ENCODE peak calls at places on chromosomes 4 and X, in ten cellular contexts. Q is endodermal cell; O is SJSA1; L is ovary; G is iPS DF 6.9; N is CD8-positive, alpha-beta memory T cell; I is MM.1S; T is heart left ventricle; F is CD4-positive, alpha-beta memory T cell; U is CD4-positive, alpha-beta T cell. W is an unnamed sample.

GRCh38 chr4:105246712-105247111 is 100.0 kb downstream of the TET2 start:
- DNase-seq in Q (no peak), O (no peak), L (no peak), G (no peak), N (no peak), I (no peak), T (no peak), F (no peak), U (no peak), W (no peak)

GRCh38 chr4:14581741-14582140 is 420.5 kb upstream of the CPEB2 start:
- DNase-seq in Q (no peak), O (no peak), L (no peak), G (no peak), N (no peak), I (no peak), T (no peak), F (no peak), U (no peak), W (no peak)

GRCh38 chrX:51891821-51892551 is 1.4 kb upstream of the MAGED1 start:
- DNase-seq in Q (peak; percentile 42), O (peak; percentile 31), L (peak; percentile 34), G (no peak), N (no peak), I (no peak), T (peak; percentile 33), F (no peak), U (no peak), W (peak; percentile 74)

GRCh38 chr4:24382381-24382780 is 202.0 kb downstream of the DHX15 start:
- DNase-seq in Q (no peak), O (no peak), L (no peak), G (no peak), N (no peak), I (peak; percentile 76), T (no peak), F (no peak), U (no peak), W (no peak)

GRCh38 chr4:26342328-26343040 is 21.7 kb downstream of the RBPJ start:
- DNase-seq in Q (no peak), O (peak; percentile 20), L (no peak), G (no peak), N (no peak), I (no peak), T (no peak), F (no peak), U (no peak), W (no peak)

GRCh38 chrX:119266364-119266995 is 30.4 kb downstream of the PGRMC1 start:
- DNase-seq in Q (peak; percentile 51), O (no peak), L (peak; percentile 17), G (no peak), N (peak; percentile 7), I (peak; percentile 19), T (no peak), F (no peak), U (no peak), W (no peak)

GRCh38 chr4:61193863-61194262 is 6.3 kb upstream of the ADGRL3 start:
- DNase-seq in Q (no peak), O (no peak), L (no peak), G (no peak), N (no peak), I (no peak), T (no peak), F (no peak), U (no peak), W (no peak)

GRCh38 chr4:147843162-147843561 is 111.3 kb downstream of the ARHGAP10 start:
- DNase-seq in Q (peak; percentile 68), O (no peak), L (no peak), G (no peak), N (peak; percentile 0), I (peak; percentile 38), T (no peak), F (no peak), U (no peak), W (no peak)

GRCh38 chr4:3462790-3463415 is at the start of gene DOK7:
- DNase-seq in Q (peak; percentile 81), O (no peak), L (no peak), G (no peak), N (no peak), I (no peak), T (peak; percentile 66), F (no peak), U (no peak), W (no peak)

GRCh38 chr4:3460926-3461325 is 2.2 kb upstream of the DOK7 start:
- DNase-seq in Q (no peak), O (no peak), L (no peak), G (no peak), N (no peak), I (no peak), T (no peak), F (no peak), U (no peak), W (no peak)

GRCh38 chr4:3463556-3464348 is 646 bp downstream of the DOK7 start:
- DNase-seq in Q (no peak), O (no peak), L (no peak), G (no peak), N (no peak), I (no peak), T (no peak), F (peak; percentile 13), U (no peak), W (no peak)

GRCh38 chr4:3462321-3462789 is 751 bp upstream of the DOK7 start:
- DNase-seq in Q (no peak), O (no peak), L (no peak), G (no peak), N (no peak), I (no peak), T (no peak), F (peak; percentile 31), U (no peak), W (no peak)

DNA sequence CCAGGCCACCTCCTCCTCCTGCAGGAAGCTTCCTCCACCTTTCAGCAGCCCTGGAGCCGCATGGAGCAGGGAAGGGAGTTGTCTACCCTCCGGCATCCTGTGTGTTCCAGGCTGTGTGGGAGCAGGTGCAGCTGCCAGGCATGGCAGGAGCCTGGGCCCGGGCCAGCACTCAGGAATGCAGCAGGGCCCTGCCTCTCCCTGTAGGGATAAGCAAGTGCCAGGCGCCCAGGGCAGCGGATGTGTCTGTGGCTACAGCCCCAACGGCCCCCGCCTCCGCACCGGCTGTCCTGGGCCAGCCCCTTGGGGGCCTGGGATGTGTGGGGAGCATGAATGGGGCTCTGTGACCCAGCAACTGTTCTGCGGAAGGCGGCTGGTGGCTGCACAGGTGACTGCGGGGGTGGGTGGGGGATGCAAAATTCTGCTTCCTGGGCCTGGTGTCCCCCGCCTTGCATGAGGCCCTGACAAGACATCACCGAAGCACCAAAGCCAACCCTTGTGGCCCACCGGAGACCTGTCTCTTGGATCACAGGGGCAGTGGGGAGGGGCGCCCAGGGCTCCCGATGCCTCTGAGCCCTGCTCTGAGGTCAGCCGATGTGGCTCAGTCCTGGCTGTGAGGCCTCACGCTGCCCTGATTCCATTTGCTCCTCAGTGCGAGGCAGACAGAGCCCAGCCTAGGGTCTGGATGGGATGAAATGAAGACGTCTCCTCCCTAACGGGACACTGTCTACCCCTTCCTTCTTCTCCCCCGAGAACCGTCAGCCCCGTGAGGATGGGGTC is 1.4 kb upstream of the DOK7 start:
- DNase-seq in Q (no peak), O (no peak), L (no peak), G (no peak), N (no peak), I (no peak), T (peak; percentile 81), F (peak; percentile 17), U (no peak), W (no peak)
- H3K27ac ChIP-seq in Q (no peak overlapping the region), O (no peak overlapping the region), L (no peak overlapping the region), G (no peak overlapping the region), N (no peak overlapping the region), I (no peak overlapping the region), T (no peak overlapping the region), F (no peak overlapping the region), U (no peak overlapping the region), W (no peak overlapping the region)

DNA sequence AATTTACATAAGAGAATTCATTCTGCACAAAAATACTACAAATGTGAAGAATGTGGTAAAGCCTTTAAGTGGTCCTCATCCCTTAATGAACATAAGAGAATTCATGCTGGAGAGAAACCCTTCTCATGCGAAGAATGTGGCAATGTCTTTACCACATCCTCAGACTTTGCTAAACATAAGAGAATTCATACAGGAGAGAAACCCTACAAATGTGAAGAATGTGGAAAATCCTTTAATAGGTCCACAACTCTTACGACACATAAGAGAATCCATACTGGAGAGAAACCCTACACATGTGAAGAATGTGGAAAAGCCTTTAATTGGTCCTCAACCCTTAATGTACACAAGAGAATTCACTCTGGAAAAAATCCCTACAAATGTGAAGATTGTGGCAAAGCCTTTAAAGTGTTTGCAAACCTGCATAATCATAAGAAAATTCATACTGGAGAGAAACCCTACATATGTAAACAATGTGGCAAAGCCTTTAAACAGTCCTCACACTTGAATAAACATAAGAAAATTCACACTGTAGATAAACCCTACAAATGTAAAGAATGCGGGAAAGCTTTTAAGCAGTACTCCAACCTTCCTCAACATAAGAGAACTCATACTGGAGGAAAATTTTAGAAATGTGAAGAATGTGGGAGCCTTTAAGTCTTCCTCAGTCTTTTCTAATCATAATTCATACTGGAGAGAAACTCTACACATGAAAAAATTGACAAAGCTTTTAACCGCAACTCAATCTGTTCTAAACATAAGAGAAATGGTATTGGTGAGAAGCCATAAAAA is 37.4 kb downstream of the ZNF718 start:
- DNase-seq in Q (no peak), O (no peak), L (no peak), G (no peak), N (no peak), I (no peak), T (no peak), F (no peak), U (no peak), W (no peak)
- H3K9me3 ChIP-seq in Q (peaks cover 89% of the 10 kb centered on the region), O (no peaks in the 10 kb centered on the region), L (peaks cover 28% of the 10 kb centered on the region), G (peaks cover 5% of the 10 kb centered on the region), N (peaks cover 43% of the 10 kb centered on the region), I (no peaks in the 10 kb centered on the region), T (peaks cover 93% of the 10 kb centered on the region), F (peaks cover 52% of the 10 kb centered on the region), U (peaks cover 81% of the 10 kb centered on the region), W (peaks cover 61% of the 10 kb centered on the region)

GRCh38 chr4:186712690-186713089 is 11.0 kb downstream of the FAT1 start:
- DNase-seq in Q (no peak), O (no peak), L (no peak), G (no peak), N (no peak), I (no peak), T (peak; percentile 51), F (no peak), U (no peak), W (no peak)

GRCh38 chr4:186708554-186708953 is 15.1 kb downstream of the FAT1 start:
- DNase-seq in Q (no peak), O (no peak), L (no peak), G (no peak), N (no peak), I (no peak), T (no peak), F (no peak), U (no peak), W (no peak)

GRCh38 chr4:186709509-186709908 is 14.1 kb downstream of the FAT1 start:
- DNase-seq in Q (no peak), O (no peak), L (no peak), G (no peak), N (no peak), I (no peak), T (no peak), F (no peak), U (no peak), W (peak; percentile 89)

GRCh38 chr4:186707996-186708395 is 15.7 kb downstream of the FAT1 start:
- DNase-seq in Q (no peak), O (no peak), L (no peak), G (no peak), N (no peak), I (no peak), T (no peak), F (no peak), U (no peak), W (no peak)

GRCh38 chr4:186710521-186711119 is 13.0 kb downstream of the FAT1 start:
- DNase-seq in Q (no peak), O (no peak), L (no peak), G (no peak), N (no peak), I (no peak), T (no peak), F (no peak), U (no peak), W (no peak)
- H3K27ac ChIP-seq in Q (no peak overlapping the region), O (no peak overlapping the region), L (no peak overlapping the region), G (no peak overlapping the region), N (no peak overlapping the region), I (no peak overlapping the region), T (no peak overlapping the region), F (no peak overlapping the region), U (no peak overlapping the region), W (no peak overlapping the region)

DNA sequence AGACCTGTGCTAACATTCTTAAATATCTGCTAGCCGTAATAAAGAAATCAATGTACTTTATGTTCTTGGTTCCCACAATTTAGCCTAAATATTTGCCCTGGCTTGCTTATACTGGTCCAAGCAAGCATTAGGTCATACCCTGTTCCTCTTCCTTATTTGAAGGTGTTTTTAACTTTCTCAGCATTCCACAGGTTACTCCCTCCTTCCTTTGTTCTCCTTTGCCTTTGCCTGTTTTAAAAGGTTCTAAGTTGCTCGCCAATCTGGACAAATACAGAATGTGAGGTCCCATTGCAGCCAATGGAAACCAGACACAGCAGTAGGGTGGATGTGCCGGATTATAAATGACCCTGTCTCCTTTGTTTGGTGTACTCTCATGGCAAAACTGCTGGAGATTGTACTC is 436.8 kb upstream of the PCDH7 start:
- DNase-seq in Q (no peak), O (no peak), L (no peak), G (no peak), N (no peak), I (no peak), T (no peak), F (no peak), U (no peak), W (no peak)
- H3K9me3 ChIP-seq in Q (no peaks in the 10 kb centered on the region), O (no peaks in the 10 kb centered on the region), L (no peaks in the 10 kb centered on the region), G (no peaks in the 10 kb centered on the region), N (no peaks in the 10 kb centered on the region), I (no peaks in the 10 kb centered on the region), T (no peaks in the 10 kb centered on the region), F (no peaks in the 10 kb centered on the region), U (peaks cover 5% of the 10 kb centered on the region), W (no peaks in the 10 kb centered on the region)

W was measured in sigmoid colon.